ENCODE peak calls at places on chromosomes 6 and 20, in eight cellular contexts. One of them, this sample, is unnamed.

GRCh38 chr6:170372380-170373325 is 66.1 kb downstream of the FAM120B start:
- DNase-seq in pons: no peak
- DNase-seq in stimulated activated CD8-positive, alpha-beta memory T cell treated with anti-CD3 and anti-CD28 coated beads, Interleukin-12 subunit alpha, Interleukin-12 subunit beta, amount 100 ng/mL, for 4 hours: no peak
- DNase-seq in activated CD4-positive, alpha-beta T cell treated with anti-CD3 and anti-CD28 coated beads for 48 hours: no peak
- DNase-seq in neural crest cell: no peak
- DNase-seq in coronary artery: no peak
- DNase-seq in A549: no peak
- DNase-seq in posterior cingulate gyrus: no peak
- DNase-seq in this sample: no peak

GRCh38 chr20:15005300-15005986 is 668.0 kb upstream of the FLRT3 start:
- DNase-seq in pons: no peak
- DNase-seq in stimulated activated CD8-positive, alpha-beta memory T cell treated with anti-CD3 and anti-CD28 coated beads, Interleukin-12 subunit alpha, Interleukin-12 subunit beta, amount 100 ng/mL, for 4 hours: no peak
- DNase-seq in activated CD4-positive, alpha-beta T cell treated with anti-CD3 and anti-CD28 coated beads for 48 hours: no peak
- DNase-seq in neural crest cell: no peak
- DNase-seq in coronary artery: no peak
- DNase-seq in A549: no peak
- DNase-seq in posterior cingulate gyrus: no peak
- DNase-seq in this sample: no peak

GRCh38 chr6:69953491-69953890 is 87.1 kb downstream of the COL19A1 start:
- DNase-seq in pons: peak
- DNase-seq in stimulated activated CD8-positive, alpha-beta memory T cell treated with anti-CD3 and anti-CD28 coated beads, Interleukin-12 subunit alpha, Interleukin-12 subunit beta, amount 100 ng/mL, for 4 hours: no peak
- DNase-seq in activated CD4-positive, alpha-beta T cell treated with anti-CD3 and anti-CD28 coated beads for 48 hours: no peak
- DNase-seq in neural crest cell: no peak
- DNase-seq in coronary artery: no peak
- DNase-seq in A549: no peak
- DNase-seq in posterior cingulate gyrus: no peak
- DNase-seq in this sample: no peak

GRCh38 chr6:148217921-148218320 is 124.7 kb upstream of the SASH1 start:
- DNase-seq in pons: peak
- DNase-seq in stimulated activated CD8-positive, alpha-beta memory T cell treated with anti-CD3 and anti-CD28 coated beads, Interleukin-12 subunit alpha, Interleukin-12 subunit beta, amount 100 ng/mL, for 4 hours: no peak
- DNase-seq in activated CD4-positive, alpha-beta T cell treated with anti-CD3 and anti-CD28 coated beads for 48 hours: no peak
- DNase-seq in neural crest cell: no peak
- DNase-seq in coronary artery: no peak
- DNase-seq in A549: no peak
- DNase-seq in posterior cingulate gyrus: peak
- DNase-seq in this sample: no peak

GRCh38 chr20:776165-776564 is 7.9 kb upstream of the SLC52A3 start:
- DNase-seq in pons: no peak
- DNase-seq in stimulated activated CD8-positive, alpha-beta memory T cell treated with anti-CD3 and anti-CD28 coated beads, Interleukin-12 subunit alpha, Interleukin-12 subunit beta, amount 100 ng/mL, for 4 hours: no peak
- DNase-seq in activated CD4-positive, alpha-beta T cell treated with anti-CD3 and anti-CD28 coated beads for 48 hours: no peak
- DNase-seq in neural crest cell: no peak
- DNase-seq in coronary artery: no peak
- DNase-seq in A549: no peak
- DNase-seq in posterior cingulate gyrus: no peak
- DNase-seq in this sample: no peak

GRCh38 chr6:102677225-102677624 is 1283.7 kb downstream of the GRIK2 start:
- DNase-seq in pons: no peak
- DNase-seq in stimulated activated CD8-positive, alpha-beta memory T cell treated with anti-CD3 and anti-CD28 coated beads, Interleukin-12 subunit alpha, Interleukin-12 subunit beta, amount 100 ng/mL, for 4 hours: no peak
- DNase-seq in activated CD4-positive, alpha-beta T cell treated with anti-CD3 and anti-CD28 coated beads for 48 hours: no peak
- DNase-seq in neural crest cell: no peak
- DNase-seq in coronary artery: no peak
- DNase-seq in A549: no peak
- DNase-seq in posterior cingulate gyrus: no peak
- DNase-seq in this sample: no peak

GRCh38 chr6:19803331-19804330 is 33.5 kb upstream of the ID4 start:
- DNase-seq in pons: no peak
- DNase-seq in stimulated activated CD8-positive, alpha-beta memory T cell treated with anti-CD3 and anti-CD28 coated beads, Interleukin-12 subunit alpha, Interleukin-12 subunit beta, amount 100 ng/mL, for 4 hours: no peak
- DNase-seq in activated CD4-positive, alpha-beta T cell treated with anti-CD3 and anti-CD28 coated beads for 48 hours: no peak
- DNase-seq in neural crest cell: no peak
- DNase-seq in coronary artery: no peak
- DNase-seq in A549: no peak
- DNase-seq in posterior cingulate gyrus: no peak
- DNase-seq in this sample: no peak

GRCh38 chr6:26501482-26501986 is 1.4 kb downstream of the BTN1A1 start:
- DNase-seq in pons: no peak
- DNase-seq in stimulated activated CD8-positive, alpha-beta memory T cell treated with anti-CD3 and anti-CD28 coated beads, Interleukin-12 subunit alpha, Interleukin-12 subunit beta, amount 100 ng/mL, for 4 hours: no peak
- DNase-seq in activated CD4-positive, alpha-beta T cell treated with anti-CD3 and anti-CD28 coated beads for 48 hours: peak
- DNase-seq in neural crest cell: peak
- DNase-seq in coronary artery: no peak
- DNase-seq in A549: no peak
- DNase-seq in posterior cingulate gyrus: peak
- DNase-seq in this sample: no peak

GRCh38 chr6:82963527-82963926 is 102.1 kb downstream of the UBE3D start:
- DNase-seq in pons: no peak
- DNase-seq in stimulated activated CD8-positive, alpha-beta memory T cell treated with anti-CD3 and anti-CD28 coated beads, Interleukin-12 subunit alpha, Interleukin-12 subunit beta, amount 100 ng/mL, for 4 hours: no peak
- DNase-seq in activated CD4-positive, alpha-beta T cell treated with anti-CD3 and anti-CD28 coated beads for 48 hours: no peak
- DNase-seq in neural crest cell: no peak
- DNase-seq in coronary artery: no peak
- DNase-seq in A549: no peak
- DNase-seq in posterior cingulate gyrus: no peak
- DNase-seq in this sample: no peak

GRCh38 chr6:111712398-111712797 is 106.7 kb upstream of the TRAF3IP2 start:
- DNase-seq in pons: no peak
- DNase-seq in stimulated activated CD8-positive, alpha-beta memory T cell treated with anti-CD3 and anti-CD28 coated beads, Interleukin-12 subunit alpha, Interleukin-12 subunit beta, amount 100 ng/mL, for 4 hours: no peak
- DNase-seq in activated CD4-positive, alpha-beta T cell treated with anti-CD3 and anti-CD28 coated beads for 48 hours: no peak
- DNase-seq in neural crest cell: no peak
- DNase-seq in coronary artery: no peak
- DNase-seq in A549: no peak
- DNase-seq in posterior cingulate gyrus: no peak
- DNase-seq in this sample: no peak

GRCh38 chr6:125854355-125854754 is 63.6 kb downstream of the NCOA7 start:
- DNase-seq in pons: no peak
- DNase-seq in stimulated activated CD8-positive, alpha-beta memory T cell treated with anti-CD3 and anti-CD28 coated beads, Interleukin-12 subunit alpha, Interleukin-12 subunit beta, amount 100 ng/mL, for 4 hours: no peak
- DNase-seq in activated CD4-positive, alpha-beta T cell treated with anti-CD3 and anti-CD28 coated beads for 48 hours: no peak
- DNase-seq in neural crest cell: no peak
- DNase-seq in coronary artery: no peak
- DNase-seq in A549: no peak
- DNase-seq in posterior cingulate gyrus: no peak
- DNase-seq in this sample: no peak

GRCh38 chr6:36634317-36634716 is 40.2 kb downstream of the SRSF3 start:
- DNase-seq in pons: no peak
- DNase-seq in stimulated activated CD8-positive, alpha-beta memory T cell treated with anti-CD3 and anti-CD28 coated beads, Interleukin-12 subunit alpha, Interleukin-12 subunit beta, amount 100 ng/mL, for 4 hours: no peak
- DNase-seq in activated CD4-positive, alpha-beta T cell treated with anti-CD3 and anti-CD28 coated beads for 48 hours: no peak
- DNase-seq in neural crest cell: no peak
- DNase-seq in coronary artery: no peak
- DNase-seq in A549: no peak
- DNase-seq in posterior cingulate gyrus: no peak
- DNase-seq in this sample: peak

GRCh38 chr20:63453029-63453523 is 19.4 kb downstream of the KCNQ2 start:
- DNase-seq in pons: no peak
- DNase-seq in stimulated activated CD8-positive, alpha-beta memory T cell treated with anti-CD3 and anti-CD28 coated beads, Interleukin-12 subunit alpha, Interleukin-12 subunit beta, amount 100 ng/mL, for 4 hours: no peak
- DNase-seq in activated CD4-positive, alpha-beta T cell treated with anti-CD3 and anti-CD28 coated beads for 48 hours: peak
- DNase-seq in neural crest cell: no peak
- DNase-seq in coronary artery: no peak
- DNase-seq in A549: peak
- DNase-seq in posterior cingulate gyrus: no peak
- DNase-seq in this sample: no peak

GRCh38 chr6:144744720-144745119 is 459.6 kb downstream of the UTRN start:
- DNase-seq in pons: no peak
- DNase-seq in stimulated activated CD8-positive, alpha-beta memory T cell treated with anti-CD3 and anti-CD28 coated beads, Interleukin-12 subunit alpha, Interleukin-12 subunit beta, amount 100 ng/mL, for 4 hours: no peak
- DNase-seq in activated CD4-positive, alpha-beta T cell treated with anti-CD3 and anti-CD28 coated beads for 48 hours: no peak
- DNase-seq in neural crest cell: no peak
- DNase-seq in coronary artery: no peak
- DNase-seq in A549: no peak
- DNase-seq in posterior cingulate gyrus: no peak
- DNase-seq in this sample: no peak

GRCh38 chr6:20922743-20923142 is 388.5 kb downstream of the CDKAL1 start:
- DNase-seq in pons: no peak
- DNase-seq in stimulated activated CD8-positive, alpha-beta memory T cell treated with anti-CD3 and anti-CD28 coated beads, Interleukin-12 subunit alpha, Interleukin-12 subunit beta, amount 100 ng/mL, for 4 hours: no peak
- DNase-seq in activated CD4-positive, alpha-beta T cell treated with anti-CD3 and anti-CD28 coated beads for 48 hours: no peak
- DNase-seq in neural crest cell: no peak
- DNase-seq in coronary artery: no peak
- DNase-seq in A549: no peak
- DNase-seq in posterior cingulate gyrus: no peak
- DNase-seq in this sample: no peak

GRCh38 chr20:36070451-36070850 is 84.1 kb upstream of the EPB41L1 start:
- DNase-seq in pons: peak
- DNase-seq in stimulated activated CD8-positive, alpha-beta memory T cell treated with anti-CD3 and anti-CD28 coated beads, Interleukin-12 subunit alpha, Interleukin-12 subunit beta, amount 100 ng/mL, for 4 hours: no peak
- DNase-seq in activated CD4-positive, alpha-beta T cell treated with anti-CD3 and anti-CD28 coated beads for 48 hours: no peak
- DNase-seq in neural crest cell: peak
- DNase-seq in coronary artery: no peak
- DNase-seq in A549: no peak
- DNase-seq in posterior cingulate gyrus: peak
- DNase-seq in this sample: no peak

GRCh38 chr20:23282546-23282945 is 68.0 kb upstream of the NXT1 start:
- DNase-seq in pons: no peak
- DNase-seq in stimulated activated CD8-positive, alpha-beta memory T cell treated with anti-CD3 and anti-CD28 coated beads, Interleukin-12 subunit alpha, Interleukin-12 subunit beta, amount 100 ng/mL, for 4 hours: no peak
- DNase-seq in activated CD4-positive, alpha-beta T cell treated with anti-CD3 and anti-CD28 coated beads for 48 hours: no peak
- DNase-seq in neural crest cell: no peak
- DNase-seq in coronary artery: peak
- DNase-seq in A549: no peak
- DNase-seq in posterior cingulate gyrus: no peak
- DNase-seq in this sample: no peak

GRCh38 chr6:135637701-135638100 is 140.2 kb upstream of the AHI1 start:
- DNase-seq in pons: no peak
- DNase-seq in stimulated activated CD8-positive, alpha-beta memory T cell treated with anti-CD3 and anti-CD28 coated beads, Interleukin-12 subunit alpha, Interleukin-12 subunit beta, amount 100 ng/mL, for 4 hours: no peak
- DNase-seq in activated CD4-positive, alpha-beta T cell treated with anti-CD3 and anti-CD28 coated beads for 48 hours: no peak
- DNase-seq in neural crest cell: no peak
- DNase-seq in coronary artery: no peak
- DNase-seq in A549: no peak
- DNase-seq in posterior cingulate gyrus: no peak
- DNase-seq in this sample: no peak

GRCh38 chr6:121418346-121418745 is 17.1 kb upstream of the GJA1 start:
- DNase-seq in pons: no peak
- DNase-seq in stimulated activated CD8-positive, alpha-beta memory T cell treated with anti-CD3 and anti-CD28 coated beads, Interleukin-12 subunit alpha, Interleukin-12 subunit beta, amount 100 ng/mL, for 4 hours: no peak
- DNase-seq in activated CD4-positive, alpha-beta T cell treated with anti-CD3 and anti-CD28 coated beads for 48 hours: no peak
- DNase-seq in neural crest cell: no peak
- DNase-seq in coronary artery: no peak
- DNase-seq in A549: no peak
- DNase-seq in posterior cingulate gyrus: no peak
- DNase-seq in this sample: no peak

GRCh38 chr6:99424022-99424421 is 1.1 kb downstream of the PNISR start:
- DNase-seq in pons: no peak
- DNase-seq in stimulated activated CD8-positive, alpha-beta memory T cell treated with anti-CD3 and anti-CD28 coated beads, Interleukin-12 subunit alpha, Interleukin-12 subunit beta, amount 100 ng/mL, for 4 hours: no peak
- DNase-seq in activated CD4-positive, alpha-beta T cell treated with anti-CD3 and anti-CD28 coated beads for 48 hours: no peak
- DNase-seq in neural crest cell: no peak
- DNase-seq in coronary artery: no peak
- DNase-seq in A549: no peak
- DNase-seq in posterior cingulate gyrus: no peak
- DNase-seq in this sample: no peak

GRCh38 chr20:2993250-2993649 is 50.2 kb upstream of the GNRH2 start:
- DNase-seq in pons: no peak
- DNase-seq in stimulated activated CD8-positive, alpha-beta memory T cell treated with anti-CD3 and anti-CD28 coated beads, Interleukin-12 subunit alpha, Interleukin-12 subunit beta, amount 100 ng/mL, for 4 hours: no peak
- DNase-seq in activated CD4-positive, alpha-beta T cell treated with anti-CD3 and anti-CD28 coated beads for 48 hours: no peak
- DNase-seq in neural crest cell: no peak
- DNase-seq in coronary artery: no peak
- DNase-seq in A549: no peak
- DNase-seq in posterior cingulate gyrus: no peak
- DNase-seq in this sample: no peak

GRCh38 chr6:34383171-34383631 is 9.3 kb downstream of the NUDT3 start:
- DNase-seq in pons: peak
- DNase-seq in stimulated activated CD8-positive, alpha-beta memory T cell treated with anti-CD3 and anti-CD28 coated beads, Interleukin-12 subunit alpha, Interleukin-12 subunit beta, amount 100 ng/mL, for 4 hours: no peak
- DNase-seq in activated CD4-positive, alpha-beta T cell treated with anti-CD3 and anti-CD28 coated beads for 48 hours: no peak
- DNase-seq in neural crest cell: no peak
- DNase-seq in coronary artery: no peak
- DNase-seq in A549: no peak
- DNase-seq in posterior cingulate gyrus: no peak
- DNase-seq in this sample: no peak

GRCh38 chr6:146891615-146892265 is 293.0 kb downstream of the ADGB start:
- DNase-seq in pons: no peak
- DNase-seq in stimulated activated CD8-positive, alpha-beta memory T cell treated with anti-CD3 and anti-CD28 coated beads, Interleukin-12 subunit alpha, Interleukin-12 subunit beta, amount 100 ng/mL, for 4 hours: no peak
- DNase-seq in activated CD4-positive, alpha-beta T cell treated with anti-CD3 and anti-CD28 coated beads for 48 hours: no peak
- DNase-seq in neural crest cell: no peak
- DNase-seq in coronary artery: no peak
- DNase-seq in A549: no peak
- DNase-seq in posterior cingulate gyrus: no peak
- DNase-seq in this sample: no peak

GRCh38 chr6:151112130-151112529 is 127.6 kb upstream of the AKAP12 start:
- DNase-seq in pons: no peak
- DNase-seq in stimulated activated CD8-positive, alpha-beta memory T cell treated with anti-CD3 and anti-CD28 coated beads, Interleukin-12 subunit alpha, Interleukin-12 subunit beta, amount 100 ng/mL, for 4 hours: no peak
- DNase-seq in activated CD4-positive, alpha-beta T cell treated with anti-CD3 and anti-CD28 coated beads for 48 hours: no peak
- DNase-seq in neural crest cell: no peak
- DNase-seq in coronary artery: no peak
- DNase-seq in A549: no peak
- DNase-seq in posterior cingulate gyrus: no peak
- DNase-seq in this sample: no peak

GRCh38 chr20:17505664-17506517 is 25.3 kb downstream of the BFSP1 start:
- DNase-seq in pons: no peak
- DNase-seq in stimulated activated CD8-positive, alpha-beta memory T cell treated with anti-CD3 and anti-CD28 coated beads, Interleukin-12 subunit alpha, Interleukin-12 subunit beta, amount 100 ng/mL, for 4 hours: peak
- DNase-seq in activated CD4-positive, alpha-beta T cell treated with anti-CD3 and anti-CD28 coated beads for 48 hours: peak
- DNase-seq in neural crest cell: no peak
- DNase-seq in coronary artery: no peak
- DNase-seq in A549: no peak
- DNase-seq in posterior cingulate gyrus: no peak
- DNase-seq in this sample: no peak

GRCh38 chr6:142088858-142089216 is 43.9 kb upstream of the GJE1 start:
- DNase-seq in pons: no peak
- DNase-seq in stimulated activated CD8-positive, alpha-beta memory T cell treated with anti-CD3 and anti-CD28 coated beads, Interleukin-12 subunit alpha, Interleukin-12 subunit beta, amount 100 ng/mL, for 4 hours: no peak
- DNase-seq in activated CD4-positive, alpha-beta T cell treated with anti-CD3 and anti-CD28 coated beads for 48 hours: no peak
- DNase-seq in neural crest cell: no peak
- DNase-seq in coronary artery: no peak
- DNase-seq in A549: peak
- DNase-seq in posterior cingulate gyrus: no peak
- DNase-seq in this sample: no peak

GRCh38 chr20:60219984-60220540 is 261.8 kb downstream of the CDH26 start:
- DNase-seq in pons: no peak
- DNase-seq in stimulated activated CD8-positive, alpha-beta memory T cell treated with anti-CD3 and anti-CD28 coated beads, Interleukin-12 subunit alpha, Interleukin-12 subunit beta, amount 100 ng/mL, for 4 hours: no peak
- DNase-seq in activated CD4-positive, alpha-beta T cell treated with anti-CD3 and anti-CD28 coated beads for 48 hours: no peak
- DNase-seq in neural crest cell: no peak
- DNase-seq in coronary artery: no peak
- DNase-seq in A549: no peak
- DNase-seq in posterior cingulate gyrus: no peak
- DNase-seq in this sample: no peak

This sample was measured in chondrocyte.